ENCODE peak calls at places on chromosomes 13 and 19, in four cellular contexts. F is Calu3, H is fibroblast of pulmonary artery, P is GM10248. Y is an unnamed sample.

GRCh38 chr13:91311491-91311890 is 36.0 kb upstream of the MIR17HG start:
- DNase-seq in F (no peak), H (no peak), P (no peak), Y (no peak)

GRCh38 chr13:110067355-110068175 is 239.4 kb downstream of the COL4A1 start:
- DNase-seq in F (no peak), H (peak; percentile 31), P (no peak), Y (no peak)

GRCh38 chr19:49555600-49556411 is 24.6 kb downstream of the NOSIP start:
- DNase-seq in F (no peak), H (peak; percentile 29), P (peak; percentile 26), Y (no peak)

GRCh38 chr19:11281336-11282049 is 14.5 kb upstream of the TSPAN16 start:
- DNase-seq in F (no peak), H (no peak), P (no peak), Y (no peak)

GRCh38 chr13:97574926-97575325 is 141.0 kb downstream of the RAP2A start:
- DNase-seq in F (no peak), H (peak; percentile 64), P (peak; percentile 28), Y (no peak)

GRCh38 chr19:33883869-33884519 is 87.3 kb downstream of the KCTD15 start:
- DNase-seq in F (no peak), H (peak; percentile 38), P (no peak), Y (no peak)

GRCh38 chr19:4186087-4186993 is 3.9 kb downstream of the ANKRD24 start:
- DNase-seq in F (peak; percentile 85), H (peak; percentile 76), P (peak; percentile 86), Y (no peak)

GRCh38 chr13:111345682-111346081 is 25.2 kb downstream of the TEX29 start:
- DNase-seq in F (no peak), H (no peak), P (no peak), Y (no peak)

GRCh38 chr13:105904034-105904742 is 631.3 kb downstream of the EFNB2 start:
- DNase-seq in F (no peak), H (no peak), P (no peak), Y (no peak)

GRCh38 chr19:13441810-13442512 is 64.3 kb downstream of the CACNA1A start:
- DNase-seq in F (peak; percentile 46), H (peak; percentile 59), P (peak; percentile 32), Y (no peak)

GRCh38 chr19:51821921-51822716 is 27.2 kb downstream of the FPR3 start:
- DNase-seq in F (no peak), H (peak; percentile 78), P (no peak), Y (no peak)

GRCh38 chr13:51346397-51346796 is 6.9 kb downstream of the SERPINE3 start:
- DNase-seq in F (no peak), H (no peak), P (no peak), Y (no peak)

GRCh38 chr19:47255947-47256687 is at the start of gene CCDC9:
- DNase-seq in F (peak; percentile 99), H (peak; percentile 97), P (peak; percentile 95), Y (peak; percentile 89)

GRCh38 chr13:47019977-47020376 is 123.1 kb upstream of the HTR2A start:
- DNase-seq in F (no peak), H (no peak), P (no peak), Y (no peak)

GRCh38 chr19:48445256-48445605 is 552 bp upstream of the GRWD1 start:
- DNase-seq in F (peak; percentile 70), H (peak; percentile 94), P (peak; percentile 57), Y (no peak)

GRCh38 chr19:51407631-51408131 is 9.8 kb downstream of the SIGLEC10 start:
- DNase-seq in F (peak; percentile 57), H (peak; percentile 39), P (peak; percentile 56), Y (no peak)

GRCh38 chr19:8161135-8161646 is 11.8 kb upstream of the FBN3 start:
- DNase-seq in F (no peak), H (peak; percentile 17), P (peak; percentile 29), Y (peak; percentile 40)

GRCh38 chr13:26517931-26518330 is 39.6 kb upstream of the WASF3 start:
- DNase-seq in F (no peak), H (no peak), P (no peak), Y (no peak)

GRCh38 chr19:47065242-47065641 is 16.8 kb upstream of the TMEM160 start:
- DNase-seq in F (no peak), H (no peak), P (no peak), Y (no peak)

GRCh38 chr13:99821741-99822140 is 149.8 kb downstream of the ZIC5 start:
- DNase-seq in F (no peak), H (no peak), P (no peak), Y (no peak)

GRCh38 chr19:29075149-29075548 is 137.8 kb downstream of the UQCRFS1 start:
- DNase-seq in F (no peak), H (no peak), P (no peak), Y (no peak)

GRCh38 chr19:10194500-10195198 is at the start of gene DNMT1:
- DNase-seq in F (peak; percentile 96), H (peak; percentile 98), P (peak; percentile 100), Y (peak; percentile 94)

GRCh38 chr19:17450264-17451075 is 2.0 kb upstream of the TMEM221 start:
- DNase-seq in F (peak; percentile 14), H (no peak), P (peak; percentile 30), Y (peak; percentile 41)

GRCh38 chr13:84377071-84377470 is 494.8 kb upstream of the SLITRK1 start:
- DNase-seq in F (no peak), H (no peak), P (no peak), Y (no peak)

GRCh38 chr19:35045667-35046300 is 4.3 kb downstream of the HPN start:
- DNase-seq in F (no peak), H (peak; percentile 32), P (peak; percentile 80), Y (no peak)

GRCh38 chr13:45092668-45093067 is 27.6 kb upstream of the GTF2F2 start:
- DNase-seq in F (no peak), H (no peak), P (no peak), Y (no peak)

GRCh38 chr13:44280461-44280860 is 93.2 kb upstream of the SERP2 start:
- DNase-seq in F (no peak), H (no peak), P (no peak), Y (no peak)

GRCh38 chr13:92989301-92989700 is 237.3 kb upstream of the GPC6 start:
- DNase-seq in F (no peak), H (no peak), P (no peak), Y (no peak)

GRCh38 chr19:23992348-23992747 is 77.7 kb downstream of the ZNF726 start:
- DNase-seq in F (no peak), H (no peak), P (no peak), Y (no peak)

GRCh38 chr19:23999821-24000610 is 85.3 kb downstream of the ZNF726 start:
- DNase-seq in F (no peak), H (no peak), P (no peak), Y (no peak)

GRCh38 chr19:24000656-24001055 is 86.0 kb downstream of the ZNF726 start:
- DNase-seq in F (no peak), H (no peak), P (no peak), Y (no peak)

GRCh38 chr19:23998568-23998967 is 83.9 kb downstream of the ZNF726 start:
- DNase-seq in F (no peak), H (no peak), P (no peak), Y (no peak)

GRCh38 chr19:23996549-23996948 is 81.9 kb downstream of the ZNF726 start:
- DNase-seq in F (peak; percentile 5), H (no peak), P (no peak), Y (no peak)
- TF ChIP-seq CTCF in F (peak; percentile 55), H (peak; percentile 22), P (no peak), Y (peak; percentile 40)

GRCh38 chr19:56120371-56121179 is 520 bp downstream of the ZNF787 start:
- DNase-seq in F (peak; percentile 85), H (peak; percentile 74), P (peak; percentile 90), Y (no peak)
- TF ChIP-seq CTCF in F (no peak), H (peak; percentile 1), P (no peak), Y (peak; percentile 21)

DNA sequence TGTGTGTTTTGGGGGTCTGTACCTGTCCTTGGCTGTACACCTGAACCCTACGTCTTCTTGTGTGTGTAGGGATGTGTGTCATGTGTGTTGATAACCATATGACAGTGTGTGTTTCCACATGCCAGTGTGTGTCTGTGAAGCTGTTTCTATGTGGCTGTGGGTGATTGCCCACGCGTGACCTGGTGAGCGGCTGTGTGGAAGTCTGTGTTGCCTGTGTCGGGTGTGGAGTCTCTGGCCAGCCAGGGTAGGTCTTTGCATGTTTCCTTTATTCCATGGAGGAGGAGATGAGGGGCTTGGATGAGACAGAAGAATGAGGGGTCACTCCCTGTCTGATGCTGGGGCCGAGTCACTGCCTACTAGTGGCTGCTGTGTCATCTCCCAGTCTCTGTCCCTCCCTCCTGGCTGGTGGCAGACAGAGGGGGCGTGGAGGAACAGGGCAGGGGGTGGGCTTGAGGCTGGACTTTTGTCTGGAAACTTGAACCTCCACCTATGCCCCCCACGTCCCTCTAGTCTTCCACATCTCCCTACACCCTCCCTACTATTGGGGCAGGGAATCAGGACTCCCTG is 2.9 kb upstream of the FOSB start:
- DNase-seq in F (no peak), H (no peak), P (no peak), Y (no peak)
- TF ChIP-seq CTCF in F (no peak), H (no peak), P (no peak), Y (no peak)

GRCh38 chr13:24864579-24864978 is 100.6 kb downstream of the RNF17 start:
- DNase-seq in F (no peak), H (no peak), P (no peak), Y (no peak)

GRCh38 chr13:24863748-24864540 is 100.0 kb downstream of the RNF17 start:
- DNase-seq in F (no peak), H (no peak), P (no peak), Y (no peak)

GRCh38 chr13:24861617-24862362 is 97.8 kb downstream of the RNF17 start:
- DNase-seq in F (no peak), H (no peak), P (no peak), Y (no peak)

GRCh38 chr13:24866488-24866887 is 102.5 kb downstream of the RNF17 start:
- DNase-seq in F (no peak), H (no peak), P (no peak), Y (no peak)

GRCh38 chr13:24865158-24865557 is 101.2 kb downstream of the RNF17 start:
- DNase-seq in F (no peak), H (peak; percentile 27), P (no peak), Y (no peak)
- TF ChIP-seq CTCF in F (no peak), H (peak; percentile 31), P (no peak), Y (no peak)

GRCh38 chr13:29698106-29698505 is 102.6 kb upstream of the SLC7A1 start:
- DNase-seq in F (no peak), H (no peak), P (no peak), Y (no peak)

GRCh38 chr13:29689548-29689947 is 94.1 kb upstream of the SLC7A1 start:
- DNase-seq in F (no peak), H (no peak), P (no peak), Y (no peak)

GRCh38 chr13:29688193-29688592 is 92.7 kb upstream of the SLC7A1 start:
- DNase-seq in F (no peak), H (no peak), P (no peak), Y (no peak)

GRCh38 chr13:29696606-29697005 is 101.1 kb upstream of the SLC7A1 start:
- DNase-seq in F (no peak), H (no peak), P (no peak), Y (no peak)

GRCh38 chr13:29693297-29693945 is 97.9 kb upstream of the SLC7A1 start:
- DNase-seq in F (peak; percentile 44), H (no peak), P (no peak), Y (no peak)
- TF ChIP-seq CTCF in F (no peak), H (no peak), P (no peak), Y (no peak)